ENCODE peak calls at places on chromosomes 7 and 10, in four cellular contexts. L is K562, P is HepG2, G is GM12878. Z is an unnamed sample.
A peak's percentile ranks its signal among the peaks of the same experiment; 100 is the strongest.

GRCh38 chr7:8160810-8161209 is 101.2 kb downstream of the ICA1 start:
- DNase-seq in P (no peak), L (no peak), G (no peak), Z (no peak)

GRCh38 chr7:138752568-138753518 is 45.0 kb upstream of the TMEM213 start:
- DNase-seq in G (peak; percentile 38), P (peak; percentile 92), L (no peak), Z (peak; percentile 23)

GRCh38 chr10:11276475-11276990 is 258.9 kb downstream of the CELF2 start:
- DNase-seq in L (no peak), G (no peak), P (no peak), Z (no peak)

GRCh38 chr10:32132357-32132756 is 76.1 kb upstream of the KIF5B start:
- DNase-seq in L (peak; percentile 49), G (no peak), P (no peak), Z (peak; percentile 71)

GRCh38 chr10:70317943-70318318 is 34.1 kb upstream of the NPFFR1 start:
- DNase-seq in L (no peak), P (no peak), G (no peak), Z (no peak)

GRCh38 chr7:32507416-32507815 is 12.1 kb downstream of the AVL9 start:
- DNase-seq in P (no peak), G (no peak), L (no peak), Z (no peak)

GRCh38 chr7:47890606-47891005 is 57.7 kb downstream of the PKD1L1 start:
- DNase-seq in G (no peak), L (no peak), P (no peak), Z (no peak)

GRCh38 chr7:34260282-34260681 is 354.9 kb downstream of the BMPER start:
- DNase-seq in L (no peak), G (no peak), P (no peak), Z (no peak)

GRCh38 chr7:5197811-5198210 is 7.8 kb downstream of the WIPI2 start:
- DNase-seq in P (no peak), G (no peak), L (no peak), Z (no peak)

GRCh38 chr7:137423321-137423720 is 79.8 kb upstream of the PTN start:
- DNase-seq in G (no peak), L (no peak), P (no peak), Z (no peak)

GRCh38 chr7:113804475-113805130 is 114.2 kb downstream of the PPP1R3A start:
- DNase-seq in L (no peak), P (no peak), G (no peak), Z (no peak)

GRCh38 chr7:46076527-46076926 is 155.5 kb upstream of the IGFBP3 start:
- DNase-seq in P (no peak), L (no peak), G (no peak), Z (no peak)

GRCh38 chr7:112001089-112001826 is 204.9 kb downstream of the DOCK4 start:
- DNase-seq in P (peak; percentile 26), G (no peak), L (no peak), Z (no peak)

GRCh38 chr7:135508853-135509588 is 881 bp downstream of the CNOT4 start:
- DNase-seq in P (peak; percentile 38), G (peak; percentile 13), L (peak; percentile 70), Z (no peak)

GRCh38 chr7:140084142-140084655 is 21.4 kb upstream of the PARP12 start:
- DNase-seq in L (no peak), G (no peak), P (no peak), Z (no peak)

GRCh38 chr7:128915841-128916642 is 5.5 kb upstream of the KCP start:
- DNase-seq in L (no peak), G (no peak), P (no peak), Z (peak; percentile 55)

GRCh38 chr7:88835147-88835728 is 39.7 kb upstream of the TEX47 start:
- DNase-seq in G (peak; percentile 15), P (peak; percentile 27), L (peak; percentile 33), Z (no peak)
- TF ChIP-seq USF2 in G (no peak), P (no peak), L (no peak), Z (no peak)

GRCh38 chr7:120332433-120332832 is 59.5 kb downstream of the KCND2 start:
- DNase-seq in L (no peak), G (no peak), P (no peak), Z (no peak)
- TF ChIP-seq ETV6 in L (no peak), G (no peak), P (no peak), Z (no peak)

GRCh38 chr7:96870934-96871333 is 134.4 kb upstream of the DLX6 start:
- DNase-seq in P (no peak), L (no peak), G (no peak), Z (no peak)

DNA sequence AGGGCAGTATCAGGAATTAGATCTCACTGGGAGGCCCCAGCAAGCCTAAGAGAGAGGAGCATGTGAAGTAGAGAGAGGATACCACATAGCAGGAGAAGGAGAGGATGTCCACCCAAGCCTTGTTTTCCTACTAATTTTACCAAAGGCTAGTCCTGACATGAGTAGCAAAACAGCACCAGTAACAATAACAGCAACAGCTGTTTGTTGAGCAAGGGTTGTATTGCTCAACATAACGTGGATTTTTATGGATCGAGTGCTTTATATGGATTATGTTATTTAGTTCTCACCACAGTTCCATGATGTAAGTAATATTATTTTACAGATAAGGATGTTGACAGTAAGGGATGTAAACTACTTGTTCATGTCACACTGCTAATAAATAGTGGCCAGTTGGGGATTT is 135.2 kb upstream of the DLX6 start:
- DNase-seq in L (no peak), G (no peak), P (no peak), Z (no peak)
- TF ChIP-seq USF2 in L (no peak), G (no peak), P (no peak), Z (no peak)

GRCh38 chr7:94700926-94701554 is 45.1 kb upstream of the SGCE start:
- DNase-seq in L (no peak), G (no peak), P (peak; percentile 76), Z (no peak)

GRCh38 chr7:94697671-94697994 is 41.7 kb upstream of the SGCE start:
- DNase-seq in P (no peak), G (no peak), L (no peak), Z (no peak)

GRCh38 chr7:94701555-94701973 is 45.6 kb upstream of the SGCE start:
- DNase-seq in G (no peak), L (no peak), P (peak; percentile 99), Z (no peak)

GRCh38 chr7:94698275-94698674 is 42.3 kb upstream of the SGCE start:
- DNase-seq in G (no peak), P (peak; percentile 81), L (no peak), Z (no peak)

GRCh38 chr7:94696981-94697670 is 41.2 kb upstream of the SGCE start:
- DNase-seq in G (no peak), L (no peak), P (peak; percentile 76), Z (no peak)
- TF ChIP-seq ETV6 in G (no peak), L (no peak), P (no peak), Z (no peak)

GRCh38 chr7:67771840-67772605 is 775.4 kb downstream of the TYW1 start:
- DNase-seq in P (no peak), G (no peak), L (no peak), Z (no peak)

GRCh38 chr7:67773081-67773480 is 776.4 kb downstream of the TYW1 start:
- DNase-seq in G (no peak), L (no peak), P (no peak), Z (no peak)

GRCh38 chr7:67777119-67777518 is 780.5 kb downstream of the TYW1 start:
- DNase-seq in L (no peak), P (no peak), G (no peak), Z (no peak)
- TF ChIP-seq USF2 in L (no peak), P (no peak), G (no peak), Z (no peak)

DNA sequence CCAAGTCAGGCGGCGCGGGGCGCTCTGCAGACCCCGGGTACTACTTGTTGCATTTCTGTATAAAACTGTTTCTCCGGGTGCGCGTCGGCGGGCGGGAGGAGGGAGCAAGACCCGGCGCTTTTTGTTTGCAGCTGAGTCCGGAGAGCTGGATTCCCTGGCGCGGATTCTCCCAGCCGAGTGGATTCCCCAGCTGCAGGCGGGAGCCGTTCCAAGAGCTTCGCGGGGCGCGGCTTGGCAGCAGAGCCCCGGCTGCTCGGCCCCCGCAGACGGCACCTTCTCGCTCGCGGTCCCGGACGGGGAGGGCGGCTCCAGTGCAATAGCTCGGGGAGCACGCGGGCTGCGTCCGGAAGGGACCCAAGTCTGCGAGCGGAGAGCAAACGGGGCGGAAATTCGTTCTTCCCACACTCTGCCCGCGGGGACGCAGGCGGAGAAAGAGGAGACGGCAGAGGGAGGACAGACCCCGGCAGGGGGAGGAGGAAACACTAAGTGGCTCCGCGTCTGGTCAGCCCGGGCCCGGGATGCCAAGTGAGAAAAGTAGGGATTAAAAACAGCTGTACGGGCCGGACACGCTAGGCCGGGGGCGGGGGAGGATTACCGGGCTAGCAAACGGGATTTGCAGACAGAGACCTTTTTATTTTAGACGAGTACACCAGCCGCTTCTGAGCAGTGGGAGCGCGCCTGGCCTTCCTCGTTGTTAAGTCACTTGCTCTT is at the start of gene TRIL:
- DNase-seq in L (no peak), G (no peak), P (no peak), Z (peak; percentile 74)
- TF ChIP-seq ETV6 in L (no peak), G (no peak), P (no peak), Z (no peak)

GRCh38 chr7:36312064-36312914 is 77.4 kb upstream of the ANLN start:
- DNase-seq in P (peak; percentile 53), G (no peak), L (peak; percentile 76), Z (peak; percentile 68)
- TF ChIP-seq USF2 in P (no peak), G (no peak), L (no peak), Z (no peak)

GRCh38 chr10:133068111-133068740 is 19.5 kb upstream of the ADGRA1 start:
- DNase-seq in L (no peak), G (no peak), P (no peak), Z (no peak)
- TF ChIP-seq ETV6 in L (no peak), G (no peak), P (no peak), Z (no peak)

GRCh38 chr7:129970816-129971215 is 18.1 kb upstream of the UBE2H start:
- DNase-seq in P (no peak), G (no peak), L (no peak), Z (no peak)

GRCh38 chr7:129969881-129970446 is 17.2 kb upstream of the UBE2H start:
- DNase-seq in G (no peak), L (peak; percentile 53), P (no peak), Z (no peak)

GRCh38 chr7:129968592-129969383 is 16.0 kb upstream of the UBE2H start:
- DNase-seq in L (no peak), G (no peak), P (no peak), Z (no peak)
- TF ChIP-seq USF2 in L (no peak), G (no peak), P (no peak), Z (no peak)